ENCODE peak calls at places on chromosomes 5 and 9, in six cellular contexts. W is effector memory CD4-positive, alpha-beta T cell; D is GM12878; G is OCI-LY7; B is neuronal stem cell; S is right cardiac atrium. A is an unnamed sample. For H3K4me1, the result is how much of the 10 kb centered on the place peaks cover.

GRCh38 chr9:116020801-116021200 is 132.8 kb upstream of the PAPPA start:
- DNase-seq in D (no peak), S (no peak), G (no peak), B (no peak), W (no peak), A (no peak)

GRCh38 chr5:128155793-128156192 is 72.2 kb downstream of the SLC12A2 start:
- DNase-seq in W (no peak), D (no peak), S (no peak), G (no peak), B (no peak), A (peak)

GRCh38 chr5:94793113-94793815 is 174.8 kb downstream of the SLF1 start:
- DNase-seq in B (no peak), D (peak), G (peak), S (no peak), W (no peak), A (no peak)

GRCh38 chr5:158020555-158021418 is 161.8 kb upstream of the CLINT1 start:
- DNase-seq in B (no peak), G (no peak), S (no peak), W (no peak), D (no peak), A (peak)

GRCh38 chr9:80233102-80233843 is 661.5 kb downstream of the TLE4 start:
- DNase-seq in D (no peak), G (no peak), S (no peak), B (no peak), W (no peak), A (no peak)

GRCh38 chr5:16665611-16666010 is 48.8 kb upstream of the RETREG1 start:
- DNase-seq in D (no peak), G (no peak), B (no peak), S (no peak), W (no peak), A (no peak)

GRCh38 chr5:171432076-171432475 is 12.6 kb downstream of the FGF18 start:
- DNase-seq in D (no peak), S (no peak), G (no peak), W (no peak), B (no peak), A (no peak)

GRCh38 chr9:12426198-12426864 is 266.9 kb upstream of the TYRP1 start:
- DNase-seq in S (no peak), D (no peak), W (no peak), B (peak), G (no peak), A (peak)

GRCh38 chr5:167633114-167633513 is 658.3 kb upstream of the WWC1 start:
- DNase-seq in G (no peak), D (no peak), S (no peak), B (no peak), W (no peak), A (no peak)

GRCh38 chr9:75152416-75152815 is 64.1 kb downstream of the OSTF1 start:
- DNase-seq in D (no peak), G (no peak), S (no peak), B (no peak), W (peak), A (no peak)

GRCh38 chr9:133768371-133768858 is 30.3 kb upstream of the SARDH start:
- DNase-seq in G (no peak), S (peak), B (no peak), D (no peak), W (no peak), A (no peak)

GRCh38 chr5:152634596-152634995 is 229.5 kb upstream of the NMUR2 start:
- DNase-seq in D (no peak), B (peak), G (no peak), S (no peak), W (no peak), A (peak)

GRCh38 chr9:133253268-133253667 is 21.7 kb downstream of the ABO start:
- DNase-seq in S (no peak), B (no peak), W (no peak), G (no peak), D (no peak), A (no peak)

GRCh38 chr9:80435591-80435990 is 863.8 kb downstream of the TLE4 start:
- DNase-seq in W (no peak), S (no peak), D (no peak), B (peak), G (no peak), A (peak)

GRCh38 chr5:142782976-142783539 is 12.9 kb downstream of the ARHGAP26 start:
- DNase-seq in D (no peak), W (no peak), B (no peak), S (peak), G (no peak), A (no peak)

GRCh38 chr5:142779163-142779562 is 9.0 kb downstream of the ARHGAP26 start:
- DNase-seq in W (no peak), D (no peak), G (no peak), B (no peak), S (no peak), A (peak)

GRCh38 chr5:142783601-142784291 is 13.6 kb downstream of the ARHGAP26 start:
- DNase-seq in B (no peak), S (peak), W (no peak), D (peak), G (no peak), A (peak)

GRCh38 chr5:142777858-142778257 is 7.7 kb downstream of the ARHGAP26 start:
- DNase-seq in S (no peak), B (no peak), G (no peak), W (no peak), D (no peak), A (no peak)

GRCh38 chr5:142780871-142781270 is 10.7 kb downstream of the ARHGAP26 start:
- DNase-seq in W (no peak), G (no peak), D (no peak), B (no peak), S (no peak), A (peak)
- H3K4me1 ChIP-seq in W (under half), G (under half), D (under half), B (under half), S (under half), A (under half)

GRCh38 chr5:124719346-124719967 is 27.0 kb downstream of the ZNF608 start:
- DNase-seq in D (no peak), W (no peak), S (no peak), G (no peak), B (no peak), A (no peak)
- H3K27ac ChIP-seq in D (no peak), W (no peak), S (peak), G (peak), B (peak), A (peak)

GRCh38 chr9:83706703-83707517 is 848 bp downstream of the UBQLN1 start:
- DNase-seq in G (peak), D (no peak), S (peak), W (peak), B (peak), A (peak)

GRCh38 chr9:83701769-83702168 is 6.0 kb downstream of the UBQLN1 start:
- DNase-seq in S (no peak), B (no peak), D (no peak), W (no peak), G (peak), A (no peak)

GRCh38 chr9:83699615-83700014 is 8.1 kb downstream of the UBQLN1 start:
- DNase-seq in B (no peak), W (no peak), S (no peak), D (no peak), G (peak), A (no peak)

GRCh38 chr9:83698976-83699585 is 8.7 kb downstream of the UBQLN1 start:
- DNase-seq in G (no peak), D (no peak), B (no peak), W (no peak), S (no peak), A (no peak)

DNA sequence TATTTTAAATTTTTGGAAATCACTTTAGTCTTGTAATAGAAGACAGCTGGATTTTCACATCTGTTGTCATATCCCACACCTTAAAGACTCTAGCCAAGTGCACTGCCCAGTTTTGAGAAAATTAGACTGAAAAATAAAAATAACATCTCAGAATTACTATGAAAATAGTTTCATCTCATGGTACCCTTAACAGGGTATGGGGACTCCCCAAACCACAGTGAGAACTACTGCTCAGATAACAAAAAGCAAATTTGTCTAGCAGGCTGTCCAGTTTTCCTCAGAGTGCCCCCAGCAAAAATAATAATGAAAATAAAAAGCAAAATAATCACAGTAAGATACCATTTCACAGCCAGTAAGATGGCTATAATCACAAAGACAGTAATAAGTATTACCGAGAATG is 6.5 kb downstream of the UBQLN1 start:
- DNase-seq in D (no peak), B (no peak), S (no peak), W (no peak), G (no peak), A (no peak)
- H3K4me1 ChIP-seq in D (under half), B (under half), S (under half), W (under half), G (half or more), A (under half)

DNA sequence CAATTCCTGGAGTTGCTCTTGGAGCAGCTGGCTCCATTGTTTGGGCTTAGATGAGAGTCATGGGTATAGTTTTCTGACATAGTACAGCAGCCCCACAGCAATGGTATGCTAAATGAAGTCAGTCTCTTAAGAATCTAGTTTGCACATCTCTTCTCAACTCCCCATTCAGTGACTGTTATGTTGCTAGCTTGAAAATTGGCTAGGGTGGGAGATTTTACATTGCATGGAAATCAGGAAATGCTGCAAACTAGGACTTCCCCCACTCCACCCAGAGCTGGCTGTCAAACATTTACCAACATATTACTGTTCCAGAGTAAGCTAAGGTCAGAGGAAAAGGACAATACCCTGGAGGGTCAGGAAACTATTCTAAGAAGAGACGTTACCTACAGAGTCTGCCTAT is 17.6 kb upstream of the FCHO2 start:
- DNase-seq in W (no peak), S (no peak), D (no peak), B (no peak), G (no peak), A (no peak)
- H3K27ac ChIP-seq in W (no peak), S (peak), D (no peak), B (no peak), G (no peak), A (no peak)